ENCODE peak calls at places on chromosomes 7 and 10, in four cellular contexts. One of them, this sample, is unnamed.

GRCh38 chr10:110324201-110324804 is 19.6 kb upstream of the SMNDC1 start:
- DNase-seq in T-cell: no peak
- DNase-seq in activated T-cell treated with anti-CD3 and anti-CD28 coated beads for 48 hours: no peak
- DNase-seq in left ventricle myocardium superior: no peak
- DNase-seq in this sample: no peak

GRCh38 chr7:3495530-3495929 is 194.5 kb downstream of the SDK1 start:
- DNase-seq in left ventricle myocardium superior: peak
- DNase-seq in T-cell: no peak
- DNase-seq in activated T-cell treated with anti-CD3 and anti-CD28 coated beads for 48 hours: no peak
- DNase-seq in this sample: no peak

GRCh38 chr10:48607356-48608278 is 2.7 kb upstream of the ARHGAP22 start:
- DNase-seq in activated T-cell treated with anti-CD3 and anti-CD28 coated beads for 48 hours: no peak
- DNase-seq in T-cell: no peak
- DNase-seq in left ventricle myocardium superior: no peak
- DNase-seq in this sample: no peak

GRCh38 chr10:46222364-46222935 is 64.3 kb upstream of the ANTXRL start:
- DNase-seq in activated T-cell treated with anti-CD3 and anti-CD28 coated beads for 48 hours: no peak
- DNase-seq in left ventricle myocardium superior: no peak
- DNase-seq in T-cell: no peak
- DNase-seq in this sample: no peak

GRCh38 chr10:33876547-33877400 is 542.3 kb upstream of the NRP1 start:
- DNase-seq in T-cell: no peak
- DNase-seq in activated T-cell treated with anti-CD3 and anti-CD28 coated beads for 48 hours: no peak
- DNase-seq in left ventricle myocardium superior: no peak
- DNase-seq in this sample: no peak

GRCh38 chr7:26646666-26647065 is 217.7 kb downstream of the SKAP2 start:
- DNase-seq in left ventricle myocardium superior: no peak
- DNase-seq in activated T-cell treated with anti-CD3 and anti-CD28 coated beads for 48 hours: no peak
- DNase-seq in T-cell: no peak
- DNase-seq in this sample: no peak

GRCh38 chr10:30579554-30579953 is 50.0 kb downstream of the LYZL2 start:
- DNase-seq in T-cell: no peak
- DNase-seq in activated T-cell treated with anti-CD3 and anti-CD28 coated beads for 48 hours: no peak
- DNase-seq in left ventricle myocardium superior: no peak
- DNase-seq in this sample: no peak

GRCh38 chr7:79520543-79520942 is 67.1 kb upstream of the MAGI2 start:
- DNase-seq in T-cell: no peak
- DNase-seq in activated T-cell treated with anti-CD3 and anti-CD28 coated beads for 48 hours: no peak
- DNase-seq in left ventricle myocardium superior: no peak
- DNase-seq in this sample: no peak

GRCh38 chr10:28241766-28242399 is 61.0 kb downstream of the MPP7 start:
- DNase-seq in T-cell: peak
- DNase-seq in left ventricle myocardium superior: no peak
- DNase-seq in activated T-cell treated with anti-CD3 and anti-CD28 coated beads for 48 hours: no peak
- DNase-seq in this sample: peak

This sample was measured in CD8-positive, alpha-beta T cell.